ENCODE peak calls at places on chromosome 3, in eight cellular contexts. F, N, C, P, X, R, V and S are unnamed samples.

GRCh38 chr3:35864871-35865270 is 225.5 kb downstream of the ARPP21 start:
- DNase-seq in F (no peak), N (no peak), C (no peak), P (no peak), X (no peak), R (no peak), V (no peak), S (no peak)

GRCh38 chr3:187808466-187809291 is 63.4 kb upstream of the BCL6 start:
- DNase-seq in F (no peak), N (no peak), C (no peak), P (no peak), X (peak; percentile 54), R (no peak), V (no peak), S (no peak)

GRCh38 chr3:100059472-100059871 is 54.8 kb downstream of the FILIP1L start:
- DNase-seq in F (no peak), N (no peak), C (no peak), P (no peak), X (no peak), R (no peak), V (no peak), S (no peak)

GRCh38 chr3:183375787-183376186 is 52.6 kb downstream of the MCF2L2 start:
- DNase-seq in F (no peak), N (no peak), C (no peak), P (no peak), X (no peak), R (no peak), V (no peak), S (no peak)

GRCh38 chr3:100129944-100130343 is 15.6 kb upstream of the FILIP1L start:
- DNase-seq in F (no peak), N (no peak), C (no peak), P (no peak), X (no peak), R (no peak), V (no peak), S (no peak)

GRCh38 chr3:58487140-58487886 is 4.6 kb upstream of the KCTD6 start:
- DNase-seq in F (peak; percentile 26), N (peak; percentile 66), C (peak; percentile 73), P (no peak), X (peak; percentile 31), R (peak; percentile 74), V (no peak), S (no peak)

GRCh38 chr3:38576131-38577088 is 73.1 kb downstream of the SCN5A start:
- DNase-seq in F (peak; percentile 8), N (no peak), C (no peak), P (no peak), X (no peak), R (no peak), V (no peak), S (no peak)

GRCh38 chr3:30970183-30970582 is 75.7 kb upstream of the GADL1 start:
- DNase-seq in F (no peak), N (no peak), C (peak; percentile 16), P (no peak), X (peak; percentile 7), R (peak; percentile 19), V (no peak), S (no peak)

GRCh38 chr3:153513236-153513635 is 351.2 kb downstream of the RAP2B start:
- DNase-seq in F (no peak), N (no peak), C (peak; percentile 13), P (no peak), X (peak; percentile 20), R (peak; percentile 10), V (no peak), S (no peak)

GRCh38 chr3:66500575-66501482 is at the start of gene LRIG1:
- DNase-seq in F (peak; percentile 100), N (peak; percentile 100), C (peak; percentile 99), P (peak; percentile 84), X (peak; percentile 95), R (peak; percentile 99), V (peak; percentile 95), S (peak; percentile 97)

GRCh38 chr3:48598323-48599076 is 3.4 kb upstream of the COL7A1 start:
- DNase-seq in F (peak; percentile 78), N (no peak), C (peak; percentile 95), P (peak; percentile 88), X (peak; percentile 76), R (peak; percentile 99), V (no peak), S (peak; percentile 90)

GRCh38 chr3:11548721-11549131 is 95.0 kb downstream of the VGLL4 start:
- DNase-seq in F (no peak), N (peak; percentile 42), C (peak; percentile 72), P (no peak), X (no peak), R (peak; percentile 70), V (no peak), S (no peak)

GRCh38 chr3:170437696-170438407 is 19.2 kb downstream of the CLDN11 start:
- DNase-seq in F (no peak), N (no peak), C (peak; percentile 42), P (no peak), X (peak; percentile 26), R (no peak), V (no peak), S (no peak)

GRCh38 chr3:125357032-125357658 is 18.0 kb downstream of the ZNF148 start:
- DNase-seq in F (peak; percentile 45), N (no peak), C (peak; percentile 44), P (no peak), X (peak; percentile 40), R (peak; percentile 67), V (no peak), S (no peak)

GRCh38 chr3:34034840-34035239 is 236.4 kb downstream of the PDCD6IP start:
- DNase-seq in F (no peak), N (no peak), C (no peak), P (no peak), X (no peak), R (no peak), V (no peak), S (no peak)

GRCh38 chr3:72887378-72887722 is 496 bp upstream of the GXYLT2 start:
- DNase-seq in F (no peak), N (no peak), C (no peak), P (no peak), X (no peak), R (peak; percentile 31), V (no peak), S (no peak)

GRCh38 chr3:117019082-117019713 is 309.6 kb downstream of the TUSC7 start:
- DNase-seq in F (peak; percentile 29), N (peak; percentile 52), C (peak; percentile 78), P (peak; percentile 20), X (peak; percentile 66), R (peak; percentile 87), V (no peak), S (peak; percentile 36)

DNA sequence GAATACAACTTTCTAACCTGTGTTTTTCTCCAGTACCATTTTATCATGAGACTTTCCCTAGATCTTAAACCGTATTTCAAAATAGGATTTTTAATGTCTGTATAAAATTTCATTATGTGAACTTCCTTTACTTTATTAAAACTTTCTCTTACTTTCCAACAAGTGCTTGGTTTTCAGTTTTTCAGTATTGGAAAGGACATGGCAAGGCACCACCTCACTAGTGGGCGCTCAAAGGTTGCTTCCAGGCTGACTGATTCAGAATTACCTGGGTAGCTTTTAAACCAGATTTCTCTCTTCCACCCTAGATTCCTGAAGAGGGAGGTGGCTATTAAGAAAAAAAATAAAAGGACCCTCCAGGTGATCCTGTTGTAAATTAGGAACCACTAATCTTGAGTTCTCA is 236.6 kb downstream of the SOX2 start:
- DNase-seq in F (no peak), N (no peak), C (no peak), P (no peak), X (peak; percentile 23), R (no peak), V (no peak), S (no peak)
- TF ChIP-seq CTCF in F (no peak), N (no peak), C (no peak), P (no peak), X (peak; percentile 54), R (no peak), V (no peak), S (no peak)

GRCh38 chr3:23390446-23390845 is 187.3 kb downstream of the UBE2E2 start:
- DNase-seq in F (no peak), N (no peak), C (no peak), P (no peak), X (no peak), R (no peak), V (no peak), S (no peak)

GRCh38 chr3:23389089-23389488 is 186.0 kb downstream of the UBE2E2 start:
- DNase-seq in F (no peak), N (no peak), C (no peak), P (no peak), X (peak; percentile 16), R (no peak), V (no peak), S (no peak)

GRCh38 chr3:23387286-23387918 is 184.3 kb downstream of the UBE2E2 start:
- DNase-seq in F (no peak), N (no peak), C (no peak), P (no peak), X (no peak), R (no peak), V (no peak), S (no peak)

GRCh38 chr3:23389686-23390085 is 186.6 kb downstream of the UBE2E2 start:
- DNase-seq in F (no peak), N (no peak), C (no peak), P (no peak), X (no peak), R (no peak), V (no peak), S (no peak)

DNA sequence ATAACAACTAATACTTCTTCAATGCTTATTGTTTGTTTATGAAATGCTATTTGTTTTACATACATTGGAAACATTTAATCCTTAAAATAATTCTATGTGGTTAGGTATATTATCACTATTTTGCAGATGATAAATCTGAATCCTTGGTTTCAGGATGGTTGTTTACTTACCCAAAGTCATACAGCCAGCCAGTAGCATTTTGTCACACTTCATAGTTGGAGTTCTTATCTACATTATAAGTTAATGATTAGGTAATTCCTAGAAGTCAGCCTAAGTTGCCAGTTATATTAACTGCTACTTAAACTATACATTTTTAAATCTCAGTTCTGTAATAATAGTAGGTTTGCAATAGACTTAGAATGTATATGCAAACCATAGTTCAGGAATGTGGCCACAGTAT is 187.9 kb downstream of the UBE2E2 start:
- DNase-seq in F (no peak), N (no peak), C (no peak), P (no peak), X (no peak), R (no peak), V (no peak), S (no peak)
- TF ChIP-seq CTCF in F (no peak), N (no peak), C (no peak), P (no peak), X (no peak), R (no peak), V (no peak), S (no peak)

DNA sequence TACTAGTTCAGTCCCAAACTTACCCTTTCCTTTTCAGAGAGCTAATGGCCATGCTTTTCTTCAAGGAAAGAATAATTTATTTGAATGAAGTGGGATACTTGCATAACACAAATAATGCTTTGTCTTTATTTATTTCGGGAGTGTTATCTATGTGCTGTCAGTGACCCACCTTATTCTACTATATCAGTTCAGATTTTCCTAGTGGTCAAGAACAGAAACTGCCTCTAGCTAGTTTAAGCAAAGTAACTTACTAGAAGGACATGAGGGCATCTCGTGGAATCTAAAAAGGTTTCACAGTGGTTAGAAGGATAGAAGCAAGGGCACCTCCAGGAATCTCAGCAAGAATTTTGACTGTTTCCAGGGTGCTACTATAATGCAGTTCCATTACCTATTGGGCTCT is 3.8 kb upstream of the TIMMDC1 start:
- DNase-seq in F (no peak), N (no peak), C (no peak), P (no peak), X (no peak), R (peak; percentile 8), V (no peak), S (no peak)
- TF ChIP-seq CTCF in F (no peak), N (no peak), C (peak; percentile 10), P (no peak), X (no peak), R (peak; percentile 5), V (no peak), S (no peak)

GRCh38 chr3:46102059-46102779 is 74.9 kb upstream of the XCR1 start:
- DNase-seq in F (no peak), N (no peak), C (no peak), P (no peak), X (no peak), R (no peak), V (no peak), S (no peak)
- TF ChIP-seq CTCF in F (no peak), N (no peak), C (no peak), P (no peak), X (no peak), R (no peak), V (no peak), S (no peak)